ENCODE peak calls at places on chromosomes 11 and 22, in nine cellular contexts. One of them, this sample, is unnamed.
A peak's percentile ranks its signal among the peaks of the same experiment; 100 is the strongest.

GRCh38 chr11:29272019-29272654 is 744.7 kb downstream of the KCNA4 start:
- DNase-seq in K562: no peak
- DNase-seq in ovary: no peak
- DNase-seq in bronchial epithelial cell: peak; percentile 64
- DNase-seq in endothelial cell: no peak
- DNase-seq in GM12878: no peak
- DNase-seq in dorsolateral prefrontal cortex: no peak
- DNase-seq in uterus: no peak
- DNase-seq in psoas muscle: no peak
- DNase-seq in this sample: no peak

GRCh38 chr11:117519170-117519569 is 191.5 kb downstream of the CEP164 start:
- DNase-seq in K562: no peak
- DNase-seq in ovary: no peak
- DNase-seq in bronchial epithelial cell: no peak
- DNase-seq in endothelial cell: no peak
- DNase-seq in GM12878: no peak
- DNase-seq in dorsolateral prefrontal cortex: no peak
- DNase-seq in uterus: no peak
- DNase-seq in psoas muscle: no peak
- DNase-seq in this sample: no peak

GRCh38 chr11:57484141-57484710 is 23.9 kb downstream of the RTN4RL2 start:
- DNase-seq in K562: no peak
- DNase-seq in ovary: no peak
- DNase-seq in bronchial epithelial cell: no peak
- DNase-seq in endothelial cell: no peak
- DNase-seq in GM12878: no peak
- DNase-seq in dorsolateral prefrontal cortex: no peak
- DNase-seq in uterus: no peak
- DNase-seq in psoas muscle: no peak
- DNase-seq in this sample: no peak

GRCh38 chr11:119723243-119723951 is 5.6 kb downstream of the NECTIN1 start:
- DNase-seq in K562: no peak
- DNase-seq in ovary: no peak
- DNase-seq in bronchial epithelial cell: no peak
- DNase-seq in endothelial cell: no peak
- DNase-seq in GM12878: no peak
- DNase-seq in dorsolateral prefrontal cortex: no peak
- DNase-seq in uterus: no peak
- DNase-seq in psoas muscle: no peak
- DNase-seq in this sample: no peak

GRCh38 chr11:2446590-2447252 is 1.9 kb downstream of the KCNQ1 start:
- DNase-seq in K562: no peak
- DNase-seq in ovary: no peak
- DNase-seq in bronchial epithelial cell: no peak
- DNase-seq in endothelial cell: no peak
- DNase-seq in GM12878: no peak
- DNase-seq in dorsolateral prefrontal cortex: no peak
- DNase-seq in uterus: no peak
- DNase-seq in psoas muscle: no peak
- DNase-seq in this sample: no peak

GRCh38 chr11:11115475-11115874 is 237.6 kb downstream of the CSNK2A3 start:
- DNase-seq in K562: no peak
- DNase-seq in ovary: no peak
- DNase-seq in bronchial epithelial cell: no peak
- DNase-seq in endothelial cell: no peak
- DNase-seq in GM12878: no peak
- DNase-seq in dorsolateral prefrontal cortex: no peak
- DNase-seq in uterus: no peak
- DNase-seq in psoas muscle: no peak
- DNase-seq in this sample: no peak

GRCh38 chr11:66719111-66719872 is 9.7 kb downstream of the SPTBN2 start:
- DNase-seq in K562: no peak
- DNase-seq in ovary: no peak
- DNase-seq in bronchial epithelial cell: no peak
- DNase-seq in endothelial cell: no peak
- DNase-seq in GM12878: no peak
- DNase-seq in dorsolateral prefrontal cortex: no peak
- DNase-seq in uterus: no peak
- DNase-seq in psoas muscle: no peak
- DNase-seq in this sample: no peak

GRCh38 chr11:44030276-44030932 is 17.4 kb upstream of the ACCSL start:
- DNase-seq in K562: no peak
- DNase-seq in ovary: peak; percentile 76
- DNase-seq in bronchial epithelial cell: peak; percentile 8
- DNase-seq in endothelial cell: no peak
- DNase-seq in GM12878: no peak
- DNase-seq in dorsolateral prefrontal cortex: no peak
- DNase-seq in uterus: peak; percentile 86
- DNase-seq in psoas muscle: no peak
- DNase-seq in this sample: no peak

GRCh38 chr11:19763315-19763714 is 50.7 kb downstream of the NAV2 start:
- DNase-seq in K562: no peak
- DNase-seq in ovary: no peak
- DNase-seq in bronchial epithelial cell: no peak
- DNase-seq in endothelial cell: no peak
- DNase-seq in GM12878: no peak
- DNase-seq in dorsolateral prefrontal cortex: no peak
- DNase-seq in uterus: no peak
- DNase-seq in psoas muscle: no peak
- DNase-seq in this sample: no peak

GRCh38 chr11:1863352-1864215 is 10.7 kb downstream of the LSP1 start:
- DNase-seq in K562: peak; percentile 62
- DNase-seq in ovary: peak; percentile 87
- DNase-seq in bronchial epithelial cell: peak; percentile 53
- DNase-seq in endothelial cell: peak; percentile 51
- DNase-seq in GM12878: no peak
- DNase-seq in dorsolateral prefrontal cortex: peak; percentile 67
- DNase-seq in uterus: peak; percentile 87
- DNase-seq in psoas muscle: peak; percentile 91
- DNase-seq in this sample: peak; percentile 40

GRCh38 chr11:73259406-73260126 is 12.6 kb upstream of the P2RY6 start:
- DNase-seq in K562: no peak
- DNase-seq in ovary: no peak
- DNase-seq in bronchial epithelial cell: no peak
- DNase-seq in endothelial cell: no peak
- DNase-seq in GM12878: no peak
- DNase-seq in dorsolateral prefrontal cortex: no peak
- DNase-seq in uterus: peak; percentile 8
- DNase-seq in psoas muscle: no peak
- DNase-seq in this sample: no peak

GRCh38 chr11:86919557-86920210 is 35.5 kb downstream of the FZD4 start:
- DNase-seq in K562: peak; percentile 39
- DNase-seq in ovary: no peak
- DNase-seq in bronchial epithelial cell: peak; percentile 67
- DNase-seq in endothelial cell: peak; percentile 34
- DNase-seq in GM12878: no peak
- DNase-seq in dorsolateral prefrontal cortex: no peak
- DNase-seq in uterus: no peak
- DNase-seq in psoas muscle: no peak
- DNase-seq in this sample: no peak

GRCh38 chr11:62245271-62245753 is 3.3 kb downstream of the SCGB1D2 start:
- DNase-seq in K562: peak; percentile 44
- DNase-seq in ovary: no peak
- DNase-seq in bronchial epithelial cell: peak; percentile 35
- DNase-seq in endothelial cell: peak; percentile 68
- DNase-seq in GM12878: no peak
- DNase-seq in dorsolateral prefrontal cortex: no peak
- DNase-seq in uterus: no peak
- DNase-seq in psoas muscle: no peak
- DNase-seq in this sample: no peak

GRCh38 chr11:128474036-128474874 is 113.1 kb downstream of the ETS1 start:
- DNase-seq in K562: no peak
- DNase-seq in ovary: no peak
- DNase-seq in bronchial epithelial cell: no peak
- DNase-seq in endothelial cell: no peak
- DNase-seq in GM12878: no peak
- DNase-seq in dorsolateral prefrontal cortex: no peak
- DNase-seq in uterus: no peak
- DNase-seq in psoas muscle: no peak
- DNase-seq in this sample: no peak

GRCh38 chr22:35553341-35553740 is 12.7 kb downstream of the RASD2 start:
- DNase-seq in K562: no peak
- DNase-seq in ovary: no peak
- DNase-seq in bronchial epithelial cell: no peak
- DNase-seq in endothelial cell: no peak
- DNase-seq in GM12878: no peak
- DNase-seq in dorsolateral prefrontal cortex: no peak
- DNase-seq in uterus: no peak
- DNase-seq in psoas muscle: no peak
- DNase-seq in this sample: no peak

GRCh38 chr11:45655831-45656230 is 9.6 kb downstream of the CHST1 start:
- DNase-seq in K562: no peak
- DNase-seq in ovary: no peak
- DNase-seq in bronchial epithelial cell: no peak
- DNase-seq in endothelial cell: peak; percentile 4
- DNase-seq in GM12878: no peak
- DNase-seq in dorsolateral prefrontal cortex: no peak
- DNase-seq in uterus: no peak
- DNase-seq in psoas muscle: no peak
- DNase-seq in this sample: no peak

GRCh38 chr11:74853223-74853622 is 95.7 kb downstream of the XRRA1 start:
- DNase-seq in K562: no peak
- DNase-seq in ovary: no peak
- DNase-seq in bronchial epithelial cell: no peak
- DNase-seq in endothelial cell: no peak
- DNase-seq in GM12878: no peak
- DNase-seq in dorsolateral prefrontal cortex: no peak
- DNase-seq in uterus: no peak
- DNase-seq in psoas muscle: no peak
- DNase-seq in this sample: no peak

GRCh38 chr11:76282786-76283185 is 76.5 kb upstream of the WNT11 start:
- DNase-seq in K562: no peak
- DNase-seq in ovary: no peak
- DNase-seq in bronchial epithelial cell: no peak
- DNase-seq in endothelial cell: no peak
- DNase-seq in GM12878: no peak
- DNase-seq in dorsolateral prefrontal cortex: no peak
- DNase-seq in uterus: no peak
- DNase-seq in psoas muscle: no peak
- DNase-seq in this sample: no peak

GRCh38 chr11:94781822-94782221 is 13.7 kb downstream of the AMOTL1 start:
- DNase-seq in K562: no peak
- DNase-seq in ovary: no peak
- DNase-seq in bronchial epithelial cell: peak; percentile 69
- DNase-seq in endothelial cell: no peak
- DNase-seq in GM12878: no peak
- DNase-seq in dorsolateral prefrontal cortex: no peak
- DNase-seq in uterus: no peak
- DNase-seq in psoas muscle: no peak
- DNase-seq in this sample: no peak

GRCh38 chr22:29623553-29624169 is 20.2 kb downstream of the NF2 start:
- DNase-seq in K562: no peak
- DNase-seq in ovary: no peak
- DNase-seq in bronchial epithelial cell: no peak
- DNase-seq in endothelial cell: no peak
- DNase-seq in GM12878: no peak
- DNase-seq in dorsolateral prefrontal cortex: no peak
- DNase-seq in uterus: no peak
- DNase-seq in psoas muscle: no peak
- DNase-seq in this sample: no peak

GRCh38 chr22:42937164-42937854 is 77.6 kb downstream of the PACSIN2 start:
- DNase-seq in K562: peak; percentile 42
- DNase-seq in ovary: no peak
- DNase-seq in bronchial epithelial cell: peak; percentile 85
- DNase-seq in endothelial cell: no peak
- DNase-seq in GM12878: no peak
- DNase-seq in dorsolateral prefrontal cortex: no peak
- DNase-seq in uterus: peak; percentile 40
- DNase-seq in psoas muscle: peak; percentile 40
- DNase-seq in this sample: peak; percentile 52

DNA sequence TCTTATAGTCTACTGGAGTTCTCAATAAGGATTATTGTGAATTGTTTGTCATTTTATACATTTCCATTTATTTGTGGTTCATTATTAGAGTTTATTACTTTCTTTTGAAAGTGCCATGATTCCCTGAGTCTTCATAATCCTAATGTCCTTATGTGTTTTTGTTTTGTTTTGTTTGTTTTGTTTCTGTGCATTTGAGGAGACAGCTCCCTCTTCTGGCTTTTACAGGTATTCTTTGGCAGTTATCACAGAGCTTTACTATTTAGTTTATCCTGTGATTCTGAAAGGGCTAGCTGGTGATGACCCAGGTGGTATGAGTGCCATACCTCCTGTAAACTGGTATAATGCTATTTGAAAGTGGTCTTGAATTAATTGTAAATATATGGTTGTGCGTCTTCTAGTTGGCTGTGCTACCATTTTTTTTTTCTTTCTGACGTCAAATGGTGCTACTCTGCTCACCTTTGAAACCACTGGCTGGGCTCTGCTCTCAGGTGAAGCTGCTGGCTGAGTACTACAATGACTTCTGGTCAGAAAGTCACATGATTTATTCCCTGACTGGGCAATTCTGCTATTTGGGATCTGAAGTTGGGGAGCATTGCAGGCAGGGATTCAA is 751.2 kb downstream of the JRKL start:
- DNase-seq in K562: peak; percentile 8
- DNase-seq in ovary: no peak
- DNase-seq in bronchial epithelial cell: peak; percentile 38
- DNase-seq in endothelial cell: peak; percentile 11
- DNase-seq in GM12878: no peak
- DNase-seq in dorsolateral prefrontal cortex: no peak
- DNase-seq in uterus: no peak
- DNase-seq in psoas muscle: no peak
- DNase-seq in this sample: no peak
- TF ChIP-seq CTCF in K562: peak; percentile 54
- TF ChIP-seq CTCF in ovary: no peak
- TF ChIP-seq CTCF in bronchial epithelial cell: peak; percentile 58
- TF ChIP-seq CTCF in endothelial cell: peak; percentile 67
- TF ChIP-seq CTCF in GM12878: peak; percentile 56
- TF ChIP-seq CTCF in dorsolateral prefrontal cortex: peak; percentile 10
- TF ChIP-seq CTCF in uterus: no peak
- TF ChIP-seq CTCF in psoas muscle: peak; percentile 4
- TF ChIP-seq CTCF in this sample: no peak

GRCh38 chr11:47716692-47717091 is 1.5 kb upstream of the AGBL2 start:
- DNase-seq in K562: no peak
- DNase-seq in ovary: no peak
- DNase-seq in bronchial epithelial cell: peak; percentile 15
- DNase-seq in endothelial cell: no peak
- DNase-seq in GM12878: no peak
- DNase-seq in dorsolateral prefrontal cortex: no peak
- DNase-seq in uterus: no peak
- DNase-seq in psoas muscle: no peak
- DNase-seq in this sample: no peak
- TF ChIP-seq CTCF in K562: peak; percentile 34
- TF ChIP-seq CTCF in ovary: no peak
- TF ChIP-seq CTCF in bronchial epithelial cell: no peak
- TF ChIP-seq CTCF in endothelial cell: no peak
- TF ChIP-seq CTCF in GM12878: no peak
- TF ChIP-seq CTCF in dorsolateral prefrontal cortex: no peak
- TF ChIP-seq CTCF in uterus: no peak
- TF ChIP-seq CTCF in psoas muscle: no peak
- TF ChIP-seq CTCF in this sample: no peak

GRCh38 chr11:112237451-112237850 is 11.2 kb downstream of the PTS start:
- DNase-seq in K562: no peak
- DNase-seq in ovary: no peak
- DNase-seq in bronchial epithelial cell: no peak
- DNase-seq in endothelial cell: no peak
- DNase-seq in GM12878: no peak
- DNase-seq in dorsolateral prefrontal cortex: no peak
- DNase-seq in uterus: no peak
- DNase-seq in psoas muscle: no peak
- DNase-seq in this sample: no peak
- TF ChIP-seq CTCF in K562: no peak
- TF ChIP-seq CTCF in ovary: no peak
- TF ChIP-seq CTCF in bronchial epithelial cell: no peak
- TF ChIP-seq CTCF in endothelial cell: no peak
- TF ChIP-seq CTCF in GM12878: no peak
- TF ChIP-seq CTCF in dorsolateral prefrontal cortex: no peak
- TF ChIP-seq CTCF in uterus: no peak
- TF ChIP-seq CTCF in psoas muscle: no peak
- TF ChIP-seq CTCF in this sample: no peak

GRCh38 chr22:41516462-41516861 is 27.8 kb downstream of the POLR3H start:
- DNase-seq in K562: no peak
- DNase-seq in ovary: no peak
- DNase-seq in bronchial epithelial cell: no peak
- DNase-seq in endothelial cell: no peak
- DNase-seq in GM12878: no peak
- DNase-seq in dorsolateral prefrontal cortex: no peak
- DNase-seq in uterus: no peak
- DNase-seq in psoas muscle: no peak
- DNase-seq in this sample: no peak
- TF ChIP-seq CTCF in K562: no peak
- TF ChIP-seq CTCF in ovary: no peak
- TF ChIP-seq CTCF in bronchial epithelial cell: no peak
- TF ChIP-seq CTCF in endothelial cell: no peak
- TF ChIP-seq CTCF in GM12878: no peak
- TF ChIP-seq CTCF in dorsolateral prefrontal cortex: no peak
- TF ChIP-seq CTCF in uterus: no peak
- TF ChIP-seq CTCF in psoas muscle: no peak
- TF ChIP-seq CTCF in this sample: no peak